ENCODE peak calls at places on chromosomes 6 and 20, in eight cellular contexts. One of them, this sample, is unnamed.

GRCh38 chr6:74087898-74088297 is 391.9 kb downstream of the CD109 start:
- DNase-seq in HepG2: no peak
- DNase-seq in fibroblast of mammary gland: peak
- DNase-seq in GM20000: no peak
- DNase-seq in SK-N-SH: no peak
- DNase-seq in testis: no peak
- DNase-seq in uterus: no peak
- DNase-seq in omental fat pad: no peak
- DNase-seq in this sample: no peak

GRCh38 chr6:121849477-121849876 is 414.0 kb downstream of the GJA1 start:
- DNase-seq in HepG2: peak
- DNase-seq in fibroblast of mammary gland: peak
- DNase-seq in GM20000: peak
- DNase-seq in SK-N-SH: peak
- DNase-seq in testis: peak
- DNase-seq in uterus: peak
- DNase-seq in omental fat pad: no peak
- DNase-seq in this sample: peak

GRCh38 chr6:145798530-145798929 is 16.1 kb downstream of the FBXO30 start:
- DNase-seq in HepG2: no peak
- DNase-seq in fibroblast of mammary gland: peak
- DNase-seq in GM20000: no peak
- DNase-seq in SK-N-SH: no peak
- DNase-seq in testis: no peak
- DNase-seq in uterus: no peak
- DNase-seq in omental fat pad: no peak
- DNase-seq in this sample: no peak

GRCh38 chr6:7463785-7464184 is 74.2 kb downstream of the RIOK1 start:
- DNase-seq in HepG2: peak
- DNase-seq in fibroblast of mammary gland: peak
- DNase-seq in GM20000: no peak
- DNase-seq in SK-N-SH: no peak
- DNase-seq in testis: no peak
- DNase-seq in uterus: no peak
- DNase-seq in omental fat pad: no peak
- DNase-seq in this sample: peak

GRCh38 chr6:167578371-167578901 is 248.3 kb upstream of the AFDN start:
- DNase-seq in HepG2: no peak
- DNase-seq in fibroblast of mammary gland: no peak
- DNase-seq in GM20000: no peak
- DNase-seq in SK-N-SH: no peak
- DNase-seq in testis: peak
- DNase-seq in uterus: no peak
- DNase-seq in omental fat pad: no peak
- DNase-seq in this sample: no peak

GRCh38 chr6:39217177-39217864 is 12.0 kb downstream of the KCNK5 start:
- DNase-seq in HepG2: no peak
- DNase-seq in fibroblast of mammary gland: no peak
- DNase-seq in GM20000: no peak
- DNase-seq in SK-N-SH: no peak
- DNase-seq in testis: no peak
- DNase-seq in uterus: no peak
- DNase-seq in omental fat pad: no peak
- DNase-seq in this sample: no peak

GRCh38 chr6:16184129-16184528 is 54.3 kb upstream of the GMPR start:
- DNase-seq in HepG2: peak
- DNase-seq in fibroblast of mammary gland: peak
- DNase-seq in GM20000: peak
- DNase-seq in SK-N-SH: no peak
- DNase-seq in testis: peak
- DNase-seq in uterus: no peak
- DNase-seq in omental fat pad: no peak
- DNase-seq in this sample: no peak

GRCh38 chr6:109628158-109629000 is 62.6 kb downstream of the AK9 start:
- DNase-seq in HepG2: no peak
- DNase-seq in fibroblast of mammary gland: no peak
- DNase-seq in GM20000: no peak
- DNase-seq in SK-N-SH: no peak
- DNase-seq in testis: no peak
- DNase-seq in uterus: no peak
- DNase-seq in omental fat pad: no peak
- DNase-seq in this sample: no peak

GRCh38 chr6:613981-614380 is 42.9 kb downstream of the HUS1B start:
- DNase-seq in HepG2: no peak
- DNase-seq in fibroblast of mammary gland: no peak
- DNase-seq in GM20000: no peak
- DNase-seq in SK-N-SH: no peak
- DNase-seq in testis: no peak
- DNase-seq in uterus: no peak
- DNase-seq in omental fat pad: no peak
- DNase-seq in this sample: no peak

GRCh38 chr20:31872406-31872805 is 2.0 kb downstream of the TTLL9 start:
- DNase-seq in HepG2: no peak
- DNase-seq in fibroblast of mammary gland: no peak
- DNase-seq in GM20000: no peak
- DNase-seq in SK-N-SH: no peak
- DNase-seq in testis: no peak
- DNase-seq in uterus: no peak
- DNase-seq in omental fat pad: no peak
- DNase-seq in this sample: no peak

GRCh38 chr6:37033255-37033654 is 27.8 kb downstream of the FGD2 start:
- DNase-seq in HepG2: no peak
- DNase-seq in fibroblast of mammary gland: no peak
- DNase-seq in GM20000: no peak
- DNase-seq in SK-N-SH: no peak
- DNase-seq in testis: no peak
- DNase-seq in uterus: no peak
- DNase-seq in omental fat pad: no peak
- DNase-seq in this sample: no peak

GRCh38 chr6:72691298-72691697 is 69.4 kb downstream of the KCNQ5 start:
- DNase-seq in HepG2: no peak
- DNase-seq in fibroblast of mammary gland: no peak
- DNase-seq in GM20000: no peak
- DNase-seq in SK-N-SH: no peak
- DNase-seq in testis: no peak
- DNase-seq in uterus: no peak
- DNase-seq in omental fat pad: no peak
- DNase-seq in this sample: no peak

GRCh38 chr6:79420054-79420453 is 117.2 kb downstream of the LCA5 start:
- DNase-seq in HepG2: no peak
- DNase-seq in fibroblast of mammary gland: peak
- DNase-seq in GM20000: no peak
- DNase-seq in SK-N-SH: no peak
- DNase-seq in testis: no peak
- DNase-seq in uterus: no peak
- DNase-seq in omental fat pad: no peak
- DNase-seq in this sample: no peak

GRCh38 chr6:157774153-157775135 is 48.6 kb upstream of the SNX9 start:
- DNase-seq in HepG2: no peak
- DNase-seq in fibroblast of mammary gland: no peak
- DNase-seq in GM20000: peak
- DNase-seq in SK-N-SH: peak
- DNase-seq in testis: no peak
- DNase-seq in uterus: peak
- DNase-seq in omental fat pad: no peak
- DNase-seq in this sample: peak

GRCh38 chr6:114659513-114659912 is 316.7 kb upstream of the HS3ST5 start:
- DNase-seq in HepG2: no peak
- DNase-seq in fibroblast of mammary gland: no peak
- DNase-seq in GM20000: no peak
- DNase-seq in SK-N-SH: no peak
- DNase-seq in testis: no peak
- DNase-seq in uterus: no peak
- DNase-seq in omental fat pad: no peak
- DNase-seq in this sample: no peak

GRCh38 chr20:46021361-46022359 is 7.4 kb upstream of the SLC12A5 start:
- DNase-seq in HepG2: peak
- DNase-seq in fibroblast of mammary gland: no peak
- DNase-seq in GM20000: peak
- DNase-seq in SK-N-SH: peak
- DNase-seq in testis: peak
- DNase-seq in uterus: no peak
- DNase-seq in omental fat pad: no peak
- DNase-seq in this sample: peak
- TF ChIP-seq CTCF in HepG2: peak
- TF ChIP-seq CTCF in fibroblast of mammary gland: no peak
- TF ChIP-seq CTCF in GM20000: no peak
- TF ChIP-seq CTCF in SK-N-SH: no peak
- TF ChIP-seq CTCF in testis: no peak
- TF ChIP-seq CTCF in uterus: no peak
- TF ChIP-seq CTCF in omental fat pad: no peak
- TF ChIP-seq CTCF in this sample: no peak

DNA sequence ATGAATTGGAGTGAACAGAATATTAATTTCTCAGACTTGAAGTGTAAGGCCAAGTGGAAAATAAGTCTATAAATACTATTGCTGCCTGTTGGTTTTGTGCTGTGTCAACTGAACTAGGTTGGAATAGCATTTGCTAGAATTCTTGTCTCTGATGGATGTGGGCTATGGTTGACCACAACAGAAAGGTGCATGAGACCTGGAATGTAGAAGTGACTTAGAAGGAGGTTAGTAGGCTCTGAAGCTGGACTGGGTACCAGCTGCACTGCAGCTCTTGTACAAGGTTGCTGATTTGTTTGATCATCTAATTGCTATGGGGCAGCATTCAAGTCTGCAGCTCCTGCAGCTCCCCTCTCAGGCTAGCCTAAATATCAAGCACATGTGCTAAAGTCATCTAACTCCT is 479.0 kb upstream of the NRSN1 start:
- DNase-seq in HepG2: no peak
- DNase-seq in fibroblast of mammary gland: no peak
- DNase-seq in GM20000: no peak
- DNase-seq in SK-N-SH: no peak
- DNase-seq in testis: no peak
- DNase-seq in uterus: no peak
- DNase-seq in omental fat pad: no peak
- DNase-seq in this sample: no peak
- TF ChIP-seq CTCF in HepG2: no peak
- TF ChIP-seq CTCF in fibroblast of mammary gland: no peak
- TF ChIP-seq CTCF in GM20000: no peak
- TF ChIP-seq CTCF in SK-N-SH: no peak
- TF ChIP-seq CTCF in testis: no peak
- TF ChIP-seq CTCF in uterus: no peak
- TF ChIP-seq CTCF in omental fat pad: no peak
- TF ChIP-seq CTCF in this sample: no peak

GRCh38 chr6:82080767-82081166 is 166.8 kb downstream of the IBTK start:
- DNase-seq in HepG2: no peak
- DNase-seq in fibroblast of mammary gland: no peak
- DNase-seq in GM20000: no peak
- DNase-seq in SK-N-SH: no peak
- DNase-seq in testis: no peak
- DNase-seq in uterus: no peak
- DNase-seq in omental fat pad: no peak
- DNase-seq in this sample: no peak

GRCh38 chr6:82086944-82087343 is 160.6 kb downstream of the IBTK start:
- DNase-seq in HepG2: peak
- DNase-seq in fibroblast of mammary gland: no peak
- DNase-seq in GM20000: no peak
- DNase-seq in SK-N-SH: no peak
- DNase-seq in testis: no peak
- DNase-seq in uterus: no peak
- DNase-seq in omental fat pad: no peak
- DNase-seq in this sample: no peak

GRCh38 chr6:82083646-82084045 is 163.9 kb downstream of the IBTK start:
- DNase-seq in HepG2: no peak
- DNase-seq in fibroblast of mammary gland: peak
- DNase-seq in GM20000: no peak
- DNase-seq in SK-N-SH: no peak
- DNase-seq in testis: no peak
- DNase-seq in uterus: no peak
- DNase-seq in omental fat pad: no peak
- DNase-seq in this sample: no peak

GRCh38 chr6:82085701-82086100 is 161.8 kb downstream of the IBTK start:
- DNase-seq in HepG2: no peak
- DNase-seq in fibroblast of mammary gland: no peak
- DNase-seq in GM20000: no peak
- DNase-seq in SK-N-SH: no peak
- DNase-seq in testis: no peak
- DNase-seq in uterus: no peak
- DNase-seq in omental fat pad: no peak
- DNase-seq in this sample: no peak

GRCh38 chr6:82084324-82084920 is 163.1 kb downstream of the IBTK start:
- DNase-seq in HepG2: peak
- DNase-seq in fibroblast of mammary gland: no peak
- DNase-seq in GM20000: no peak
- DNase-seq in SK-N-SH: no peak
- DNase-seq in testis: no peak
- DNase-seq in uterus: no peak
- DNase-seq in omental fat pad: no peak
- DNase-seq in this sample: no peak
- TF ChIP-seq CTCF in HepG2: no peak
- TF ChIP-seq CTCF in fibroblast of mammary gland: no peak
- TF ChIP-seq CTCF in GM20000: no peak
- TF ChIP-seq CTCF in SK-N-SH: no peak
- TF ChIP-seq CTCF in testis: no peak
- TF ChIP-seq CTCF in uterus: no peak
- TF ChIP-seq CTCF in omental fat pad: no peak
- TF ChIP-seq CTCF in this sample: no peak

GRCh38 chr20:36666181-36666740 is 20.3 kb upstream of the SLA2 start:
- DNase-seq in HepG2: peak
- DNase-seq in fibroblast of mammary gland: peak
- DNase-seq in GM20000: no peak
- DNase-seq in SK-N-SH: no peak
- DNase-seq in testis: no peak
- DNase-seq in uterus: no peak
- DNase-seq in omental fat pad: no peak
- DNase-seq in this sample: no peak
- TF ChIP-seq CTCF in HepG2: peak
- TF ChIP-seq CTCF in fibroblast of mammary gland: no peak
- TF ChIP-seq CTCF in GM20000: no peak
- TF ChIP-seq CTCF in SK-N-SH: peak
- TF ChIP-seq CTCF in testis: no peak
- TF ChIP-seq CTCF in uterus: no peak
- TF ChIP-seq CTCF in omental fat pad: no peak
- TF ChIP-seq CTCF in this sample: no peak

GRCh38 chr6:154706389-154706788 is 26.8 kb upstream of the SCAF8 start:
- DNase-seq in HepG2: no peak
- DNase-seq in fibroblast of mammary gland: no peak
- DNase-seq in GM20000: no peak
- DNase-seq in SK-N-SH: no peak
- DNase-seq in testis: no peak
- DNase-seq in uterus: no peak
- DNase-seq in omental fat pad: no peak
- DNase-seq in this sample: no peak

GRCh38 chr6:154709621-154710020 is 23.6 kb upstream of the SCAF8 start:
- DNase-seq in HepG2: no peak
- DNase-seq in fibroblast of mammary gland: no peak
- DNase-seq in GM20000: no peak
- DNase-seq in SK-N-SH: no peak
- DNase-seq in testis: no peak
- DNase-seq in uterus: no peak
- DNase-seq in omental fat pad: no peak
- DNase-seq in this sample: no peak

GRCh38 chr6:154703094-154703493 is 30.1 kb upstream of the SCAF8 start:
- DNase-seq in HepG2: no peak
- DNase-seq in fibroblast of mammary gland: no peak
- DNase-seq in GM20000: no peak
- DNase-seq in SK-N-SH: no peak
- DNase-seq in testis: no peak
- DNase-seq in uterus: no peak
- DNase-seq in omental fat pad: no peak
- DNase-seq in this sample: no peak

GRCh38 chr6:154710689-154711088 is 22.5 kb upstream of the SCAF8 start:
- DNase-seq in HepG2: no peak
- DNase-seq in fibroblast of mammary gland: no peak
- DNase-seq in GM20000: no peak
- DNase-seq in SK-N-SH: no peak
- DNase-seq in testis: no peak
- DNase-seq in uterus: no peak
- DNase-seq in omental fat pad: no peak
- DNase-seq in this sample: no peak

GRCh38 chr6:154705471-154706113 is 27.6 kb upstream of the SCAF8 start:
- DNase-seq in HepG2: no peak
- DNase-seq in fibroblast of mammary gland: peak
- DNase-seq in GM20000: no peak
- DNase-seq in SK-N-SH: no peak
- DNase-seq in testis: peak
- DNase-seq in uterus: no peak
- DNase-seq in omental fat pad: no peak
- DNase-seq in this sample: no peak
- TF ChIP-seq CTCF in HepG2: peak
- TF ChIP-seq CTCF in fibroblast of mammary gland: peak
- TF ChIP-seq CTCF in GM20000: no peak
- TF ChIP-seq CTCF in SK-N-SH: no peak
- TF ChIP-seq CTCF in testis: no peak
- TF ChIP-seq CTCF in uterus: no peak
- TF ChIP-seq CTCF in omental fat pad: no peak
- TF ChIP-seq CTCF in this sample: no peak

This sample was measured in nephron progenitor cell.